ENCODE peak calls at places on chromosomes 6 and 20, in four cellular contexts. S, W, R and Y are unnamed samples.
A peak's percentile ranks its signal among the peaks of the same experiment; 100 is the strongest.

GRCh38 chr6:99822741-99823512 is 171.1 kb downstream of the MCHR2 start:
- DNase-seq in S (peak; percentile 71), W (no peak), R (peak; percentile 66), Y (peak; percentile 56)

GRCh38 chr20:3051385-3052019 is 5.7 kb downstream of the MRPS26 start:
- DNase-seq in S (no peak), W (no peak), R (no peak), Y (no peak)

GRCh38 chr20:2005831-2006426 is 12.1 kb upstream of the PDYN start:
- DNase-seq in S (peak; percentile 87), W (peak; percentile 64), R (peak; percentile 60), Y (peak; percentile 67)

GRCh38 chr6:161161889-161162624 is 111.8 kb downstream of the AGPAT4 start:
- DNase-seq in S (no peak), W (no peak), R (peak; percentile 74), Y (peak; percentile 54)

GRCh38 chr20:12294684-12295083 is 377.0 kb downstream of the BTBD3 start:
- DNase-seq in S (no peak), W (no peak), R (no peak), Y (no peak)

GRCh38 chr6:34455831-34456230 is 10.0 kb upstream of the PACSIN1 start:
- DNase-seq in S (no peak), W (no peak), R (no peak), Y (no peak)

GRCh38 chr20:15039088-15039762 is 701.8 kb upstream of the FLRT3 start:
- DNase-seq in S (no peak), W (no peak), R (no peak), Y (no peak)

GRCh38 chr6:28634758-28635546 is 109.3 kb downstream of the GPX5 start:
- DNase-seq in S (peak; percentile 53), W (no peak), R (peak; percentile 6), Y (no peak)

GRCh38 chr6:147726342-147726741 is 217.9 kb downstream of the SAMD5 start:
- DNase-seq in S (no peak), W (no peak), R (no peak), Y (no peak)

GRCh38 chr6:45677381-45677992 is 299.8 kb upstream of the SUPT3H start:
- DNase-seq in S (no peak), W (peak; percentile 22), R (no peak), Y (peak; percentile 87)

GRCh38 chr6:123529058-123529457 is 107.7 kb downstream of the TRDN start:
- DNase-seq in S (no peak), W (no peak), R (peak; percentile 16), Y (no peak)

GRCh38 chr6:106421491-106421890 is 61.0 kb downstream of the CRYBG1 start:
- DNase-seq in S (no peak), W (no peak), R (peak; percentile 70), Y (no peak)

GRCh38 chr20:62177307-62177706 is 5.5 kb upstream of the MTG2 start:
- DNase-seq in S (no peak), W (no peak), R (no peak), Y (no peak)

GRCh38 chr6:111727041-111727440 is 121.4 kb upstream of the TRAF3IP2 start:
- DNase-seq in S (no peak), W (no peak), R (no peak), Y (no peak)

GRCh38 chr20:22616551-22616950 is 32.2 kb upstream of the FOXA2 start:
- DNase-seq in S (no peak), W (no peak), R (no peak), Y (no peak)

GRCh38 chr20:53579581-53580375 is 13.9 kb downstream of the ZNF217 start:
- DNase-seq in S (peak; percentile 42), W (no peak), R (peak; percentile 93), Y (peak; percentile 85)

GRCh38 chr20:25139061-25139705 is 56.3 kb upstream of the ENTPD6 start:
- DNase-seq in S (no peak), W (no peak), R (no peak), Y (no peak)

GRCh38 chr6:163940705-163941470 is 526.4 kb downstream of the QKI start:
- DNase-seq in S (no peak), W (no peak), R (no peak), Y (no peak)

GRCh38 chr6:148509152-148509571 is 166.5 kb downstream of the SASH1 start:
- DNase-seq in S (no peak), W (no peak), R (peak; percentile 76), Y (peak; percentile 71)

GRCh38 chr20:63501818-63502670 is 3.2 kb upstream of the EEF1A2 start:
- DNase-seq in S (no peak), W (no peak), R (no peak), Y (no peak)

GRCh38 chr6:138714493-138714892 is 59.1 kb upstream of the CCDC28A start:
- DNase-seq in S (no peak), W (no peak), R (no peak), Y (no peak)

GRCh38 chr6:12467706-12468670 is 177.8 kb downstream of the EDN1 start:
- DNase-seq in S (no peak), W (no peak), R (peak; percentile 93), Y (peak; percentile 59)

GRCh38 chr6:44858998-44859397 is 469.1 kb upstream of the RUNX2 start:
- DNase-seq in S (no peak), W (no peak), R (peak; percentile 15), Y (no peak)

GRCh38 chr20:47113362-47114118 is 218.9 kb downstream of the EYA2 start:
- DNase-seq in S (no peak), W (no peak), R (peak; percentile 7), Y (peak; percentile 9)

GRCh38 chr6:107401573-107401972 is 57.8 kb downstream of the PDSS2 start:
- DNase-seq in S (no peak), W (no peak), R (no peak), Y (no peak)

GRCh38 chr6:3566812-3567211 is 110.0 kb upstream of the SLC22A23 start:
- DNase-seq in S (no peak), W (no peak), R (no peak), Y (peak; percentile 71)

GRCh38 chr6:12017263-12017662 is 5.2 kb downstream of the HIVEP1 start:
- DNase-seq in S (no peak), W (no peak), R (no peak), Y (no peak)

GRCh38 chr6:116326392-116326717 is 44.4 kb upstream of the DSE start:
- DNase-seq in S (no peak), W (no peak), R (peak; percentile 69), Y (no peak)

GRCh38 chr20:13331536-13331935 is 110.5 kb downstream of the ISM1 start:
- DNase-seq in S (no peak), W (no peak), R (peak; percentile 5), Y (peak; percentile 17)

GRCh38 chr6:113719545-113719944 is 137.6 kb upstream of the MARCKS start:
- DNase-seq in S (no peak), W (no peak), R (peak; percentile 41), Y (no peak)

GRCh38 chr6:33854572-33855030 is 50.8 kb upstream of the MLN start:
- DNase-seq in S (peak; percentile 35), W (no peak), R (peak; percentile 15), Y (no peak)

GRCh38 chr6:141354191-141354950 is 778.4 kb upstream of the GJE1 start:
- DNase-seq in S (no peak), W (no peak), R (peak; percentile 18), Y (no peak)

GRCh38 chr20:35737865-35738333 is 4.2 kb downstream of the RBM39 start:
- DNase-seq in S (no peak), W (no peak), R (no peak), Y (no peak)

GRCh38 chr20:35734777-35735649 is 7.0 kb downstream of the RBM39 start:
- DNase-seq in S (no peak), W (no peak), R (no peak), Y (no peak)

GRCh38 chr20:35734374-35734773 is 7.7 kb downstream of the RBM39 start:
- DNase-seq in S (no peak), W (no peak), R (no peak), Y (no peak)

GRCh38 chr20:35738410-35739179 is 3.5 kb downstream of the RBM39 start:
- DNase-seq in S (no peak), W (no peak), R (no peak), Y (no peak)

DNA sequence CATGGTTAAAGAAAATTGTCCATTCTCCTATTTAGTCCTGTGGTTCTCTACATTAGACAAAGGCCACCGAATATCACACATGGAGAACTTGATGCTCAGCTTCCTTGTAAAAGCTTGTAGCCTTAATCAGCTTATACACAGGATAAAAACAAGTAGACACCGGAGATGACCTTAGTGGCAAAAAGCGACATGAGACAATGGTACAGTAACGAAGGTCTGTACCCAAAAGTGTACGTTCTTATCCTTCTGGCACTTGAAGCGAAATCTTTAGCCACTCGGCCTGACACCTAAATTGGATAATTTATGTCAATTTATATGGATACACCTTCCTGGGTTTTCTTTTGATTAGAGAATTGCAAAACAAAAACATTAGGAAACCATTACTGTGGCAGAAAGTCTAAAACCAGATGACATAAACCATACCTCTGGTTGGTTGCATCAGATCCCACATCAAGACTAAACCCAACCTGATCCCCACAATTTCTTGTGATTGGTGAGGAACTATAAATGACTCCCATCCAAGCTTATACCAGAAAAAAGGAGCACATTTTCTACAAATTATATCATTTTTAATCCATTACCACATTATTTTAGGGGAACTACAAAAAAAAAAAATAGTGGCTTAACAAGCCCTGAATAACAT is 6.1 kb downstream of the RBM39 start:
- DNase-seq in S (no peak), W (no peak), R (peak; percentile 37), Y (peak; percentile 52)
- H3K4me3 ChIP-seq in S (no peak overlapping the region), W (no peak overlapping the region), R (peak overlapping the region; percentile 11), Y (peak overlapping the region; percentile 3)

GRCh38 chr20:58130574-58130973 is 97.9 kb downstream of the ANKRD60 start:
- DNase-seq in S (no peak), W (no peak), R (no peak), Y (no peak)

GRCh38 chr20:58130156-58130555 is 98.3 kb downstream of the ANKRD60 start:
- DNase-seq in S (no peak), W (no peak), R (no peak), Y (no peak)

GRCh38 chr20:58129736-58130135 is 98.7 kb downstream of the ANKRD60 start:
- DNase-seq in S (no peak), W (no peak), R (no peak), Y (no peak)

GRCh38 chr20:58127731-58128130 is 100.7 kb downstream of the ANKRD60 start:
- DNase-seq in S (no peak), W (peak; percentile 55), R (peak; percentile 46), Y (peak; percentile 3)

GRCh38 chr20:58128635-58129625 is 99.5 kb downstream of the ANKRD60 start:
- DNase-seq in S (no peak), W (no peak), R (no peak), Y (no peak)
- TF ChIP-seq CTCF in S (no peak), W (no peak), R (no peak), Y (no peak)

GRCh38 chr6:16729744-16730143 is 31.5 kb downstream of the ATXN1 start:
- DNase-seq in S (no peak), W (no peak), R (no peak), Y (no peak)

GRCh38 chr6:16729183-16729696 is 32.0 kb downstream of the ATXN1 start:
- DNase-seq in S (peak; percentile 54), W (no peak), R (peak; percentile 45), Y (peak; percentile 70)

GRCh38 chr6:16725145-16725864 is 36.0 kb downstream of the ATXN1 start:
- DNase-seq in S (peak; percentile 39), W (no peak), R (peak; percentile 81), Y (peak; percentile 98)

GRCh38 chr6:16728513-16729182 is 32.6 kb downstream of the ATXN1 start:
- DNase-seq in S (no peak), W (no peak), R (no peak), Y (no peak)

GRCh38 chr6:16727996-16728395 is 33.3 kb downstream of the ATXN1 start:
- DNase-seq in S (no peak), W (no peak), R (no peak), Y (peak; percentile 46)
- H3K4me3 ChIP-seq in S (no peak overlapping the region), W (no peak overlapping the region), R (no peak overlapping the region), Y (no peak overlapping the region)

GRCh38 chr6:155656024-155656423 is 200.4 kb upstream of the NOX3 start:
- DNase-seq in S (no peak), W (no peak), R (no peak), Y (no peak)

GRCh38 chr6:155654474-155654873 is 198.8 kb upstream of the NOX3 start:
- DNase-seq in S (no peak), W (no peak), R (no peak), Y (no peak)

GRCh38 chr6:155660243-155660977 is 204.8 kb upstream of the NOX3 start:
- DNase-seq in S (no peak), W (no peak), R (no peak), Y (no peak)
- TF ChIP-seq CTCF in S (no peak), W (no peak), R (no peak), Y (no peak)